ENCODE peak calls at places on chromosomes 2 and 18, in five cellular contexts. R is Panc1, Y is GM12891, T is K562, D is GM23338. H is an unnamed sample.

GRCh38 chr18:44592639-44593038 is 88.0 kb upstream of the SETBP1 start:
- DNase-seq in R (no peak), Y (no peak), T (no peak), D (no peak), H (no peak)

GRCh38 chr2:27738349-27739057 is 33.0 kb upstream of the MRPL33 start:
- DNase-seq in R (no peak), Y (no peak), T (no peak), D (no peak), H (no peak)

GRCh38 chr2:126399001-126399400 is 257.0 kb upstream of the GYPC start:
- DNase-seq in R (no peak), Y (no peak), T (no peak), D (peak), H (no peak)

GRCh38 chr2:212249451-212249850 is 289.2 kb downstream of the ERBB4 start:
- DNase-seq in R (no peak), Y (no peak), T (no peak), D (peak), H (no peak)

GRCh38 chr2:109173311-109174171 is 44.5 kb downstream of the SH3RF3 start:
- DNase-seq in R (no peak), Y (no peak), T (no peak), D (peak), H (no peak)

GRCh38 chr2:69734040-69734611 is 7.8 kb upstream of the ANXA4 start:
- DNase-seq in R (no peak), Y (no peak), T (no peak), D (no peak), H (no peak)

GRCh38 chr2:17643031-17643615 is 102.6 kb downstream of the VSNL1 start:
- DNase-seq in R (peak), Y (no peak), T (peak), D (no peak), H (no peak)

GRCh38 chr2:119549236-119549635 is 5.0 kb downstream of the CFAP221 start:
- DNase-seq in R (no peak), Y (no peak), T (no peak), D (no peak), H (no peak)

GRCh38 chr2:172613035-172613434 is 57.1 kb downstream of the PDK1 start:
- DNase-seq in R (no peak), Y (no peak), T (peak), D (peak), H (no peak)

GRCh38 chr2:119333360-119333759 is 33.3 kb downstream of the C2orf76 start:
- DNase-seq in R (no peak), Y (no peak), T (no peak), D (no peak), H (no peak)

GRCh38 chr2:9909106-9909505 is 42.4 kb upstream of the GRHL1 start:
- DNase-seq in R (no peak), Y (no peak), T (no peak), D (no peak), H (no peak)

GRCh38 chr2:143936758-143937562 is 583.0 kb downstream of the ZEB2 start:
- DNase-seq in R (no peak), Y (peak), T (no peak), D (peak), H (peak)

GRCh38 chr2:202135111-202135874 is 62.2 kb downstream of the KIAA2012 start:
- DNase-seq in R (no peak), Y (no peak), T (no peak), D (no peak), H (no peak)

GRCh38 chr2:216648105-216648504 is 14.9 kb downstream of the IGFBP2 start:
- DNase-seq in R (no peak), Y (no peak), T (no peak), D (no peak), H (no peak)

GRCh38 chr18:9619545-9619944 is 5.2 kb upstream of the PPP4R1 start:
- DNase-seq in R (no peak), Y (no peak), T (no peak), D (no peak), H (no peak)

GRCh38 chr2:192377174-192377573 is 182.4 kb upstream of the TMEFF2 start:
- DNase-seq in R (no peak), Y (no peak), T (no peak), D (no peak), H (no peak)

GRCh38 chr2:11899264-11899818 is 152.9 kb downstream of the LPIN1 start:
- DNase-seq in R (no peak), Y (no peak), T (no peak), D (no peak), H (no peak)

GRCh38 chr2:45241061-45241561 is 231.9 kb upstream of the SIX2 start:
- DNase-seq in R (no peak), Y (no peak), T (no peak), D (no peak), H (no peak)

GRCh38 chr2:230541934-230542380 is 126.0 kb downstream of the SP100 start:
- DNase-seq in R (no peak), Y (no peak), T (no peak), D (no peak), H (no peak)

GRCh38 chr2:112021781-112022231 is 33.3 kb upstream of the TMEM87B start:
- DNase-seq in R (no peak), Y (no peak), T (peak), D (no peak), H (no peak)

GRCh38 chr2:96404446-96405373 is 69.1 kb downstream of the NCAPH start:
- DNase-seq in R (no peak), Y (no peak), T (no peak), D (peak), H (no peak)

GRCh38 chr2:95351080-95351915 is 51.2 kb upstream of the FAHD2A start:
- DNase-seq in R (no peak), Y (no peak), T (no peak), D (no peak), H (no peak)

GRCh38 chr18:78861706-78862105 is 117.9 kb upstream of the SALL3 start:
- DNase-seq in R (no peak), Y (no peak), T (no peak), D (no peak), H (no peak)

GRCh38 chr18:27869735-27870134 is 307.2 kb downstream of the CDH2 start:
- DNase-seq in R (no peak), Y (no peak), T (no peak), D (no peak), H (no peak)

GRCh38 chr18:27862056-27862682 is 314.8 kb downstream of the CDH2 start:
- DNase-seq in R (no peak), Y (no peak), T (no peak), D (no peak), H (no peak)

GRCh38 chr18:27861539-27861938 is 315.4 kb downstream of the CDH2 start:
- DNase-seq in R (no peak), Y (no peak), T (no peak), D (no peak), H (no peak)

GRCh38 chr18:27863780-27864430 is 313.0 kb downstream of the CDH2 start:
- DNase-seq in R (no peak), Y (no peak), T (no peak), D (no peak), H (no peak)

GRCh38 chr18:27865431-27865830 is 311.5 kb downstream of the CDH2 start:
- DNase-seq in R (no peak), Y (no peak), T (no peak), D (no peak), H (no peak)
- TF ChIP-seq POLR2AphosphoS5 in R (no peak), Y (no peak), T (no peak), D (no peak), H (no peak)

GRCh38 chr2:240832205-240832727 is 12.2 kb upstream of the KIF1A start:
- DNase-seq in R (no peak), Y (peak), T (peak), D (peak), H (peak)
- TF ChIP-seq POLR2AphosphoS5 in R (no peak), Y (no peak), T (no peak), D (peak), H (no peak)

GRCh38 chr2:20551231-20551944 is 99.5 kb downstream of the HS1BP3 start:
- DNase-seq in R (no peak), Y (no peak), T (no peak), D (no peak), H (no peak)
- TF ChIP-seq POLR2AphosphoS5 in R (no peak), Y (no peak), T (no peak), D (no peak), H (no peak)

GRCh38 chr2:152025678-152026287 is 73.1 kb downstream of the CACNB4 start:
- DNase-seq in R (peak), Y (no peak), T (peak), D (peak), H (peak)
- TF ChIP-seq POLR2AphosphoS5 in R (no peak), Y (no peak), T (no peak), D (no peak), H (no peak)

H was measured in GM12892.